ENCODE peak calls at places on chromosomes 13 and 19, in five cellular contexts. G is islet precursor cell, L is progenitor cell of endocrine pancreas, J is endothelial cell, Y is Kasumi-1. C is an unnamed sample.

GRCh38 chr19:51788936-51789795 is 5.8 kb upstream of the FPR3 start:
- DNase-seq in G (no peak), L (no peak), J (no peak), Y (no peak), C (no peak)

GRCh38 chr19:43662487-43662886 is 7.5 kb downstream of the PLAUR start:
- DNase-seq in G (peak), L (no peak), J (no peak), Y (no peak), C (no peak)

GRCh38 chr13:44854264-44855060 is 134.8 kb downstream of the NUFIP1 start:
- DNase-seq in G (no peak), L (no peak), J (no peak), Y (no peak), C (no peak)

GRCh38 chr13:73107970-73108369 is 49.2 kb downstream of the KLF5 start:
- DNase-seq in G (peak), L (no peak), J (no peak), Y (no peak), C (no peak)

GRCh38 chr13:24208314-24208713 is 47.8 kb downstream of the SPATA13 start:
- DNase-seq in G (no peak), L (no peak), J (no peak), Y (no peak), C (no peak)

GRCh38 chr13:112447761-112448603 is 71.8 kb downstream of the SPACA7 start:
- DNase-seq in G (peak), L (no peak), J (no peak), Y (no peak), C (no peak)

GRCh38 chr13:23921451-23921888 is 24.2 kb upstream of the C1QTNF9B start:
- DNase-seq in G (no peak), L (no peak), J (peak), Y (peak), C (no peak)

GRCh38 chr13:76969488-76970365 is 21.4 kb downstream of the ACOD1 start:
- DNase-seq in G (peak), L (no peak), J (no peak), Y (no peak), C (no peak)

GRCh38 chr13:79749985-79750551 is 269.1 kb downstream of the NDFIP2 start:
- DNase-seq in G (peak), L (no peak), J (peak), Y (no peak), C (no peak)

GRCh38 chr13:30869491-30869890 is 36.6 kb upstream of the MEDAG start:
- DNase-seq in G (peak), L (no peak), J (no peak), Y (no peak), C (no peak)

GRCh38 chr19:27776020-27776419 is 1436.9 kb downstream of the UQCRFS1 start:
- DNase-seq in G (peak), L (no peak), J (no peak), Y (peak), C (no peak)

GRCh38 chr19:32570081-32570785 is 10.8 kb upstream of the PDCD5 start:
- DNase-seq in G (peak), L (peak), J (peak), Y (peak), C (peak)

GRCh38 chr13:99980201-99981114 is 1.1 kb upstream of the ZIC2 start:
- DNase-seq in G (peak), L (peak), J (peak), Y (no peak), C (no peak)

GRCh38 chr13:31965361-31966066 is 66.1 kb upstream of the FRY start:
- DNase-seq in G (no peak), L (no peak), J (no peak), Y (no peak), C (no peak)

GRCh38 chr19:4068058-4068966 is 1.6 kb upstream of the ZBTB7A start:
- DNase-seq in G (no peak), L (no peak), J (no peak), Y (peak), C (no peak)

GRCh38 chr13:42720116-42720857 is 61.1 kb upstream of the FAM216B start:
- DNase-seq in G (no peak), L (no peak), J (no peak), Y (no peak), C (no peak)

GRCh38 chr13:64928704-64929499 is 2301.2 kb downstream of the PCDH9 start:
- DNase-seq in G (peak), L (no peak), J (no peak), Y (no peak), C (no peak)

GRCh38 chr19:14114854-14115253 is 2.7 kb downstream of the PRKACA start:
- DNase-seq in G (peak), L (no peak), J (peak), Y (peak), C (no peak)

GRCh38 chr13:36086117-36086516 is 45.1 kb downstream of the DCLK1 start:
- DNase-seq in G (no peak), L (peak), J (no peak), Y (no peak), C (no peak)

GRCh38 chr19:18364826-18365528 is 21.0 kb upstream of the GDF15 start:
- DNase-seq in G (peak), L (no peak), J (peak), Y (no peak), C (peak)